ENCODE peak calls at places on chromosome 1, in five cellular contexts. One of them, this sample, is unnamed.

GRCh38 chr1:112143871-112144441 is 154.5 kb upstream of the KCND3 start:
- DNase-seq in GM12878: no peak
- DNase-seq in HCT116: no peak
- DNase-seq in HepG2: no peak
- DNase-seq in H1: no peak
- DNase-seq in this sample: no peak

GRCh38 chr1:203607169-203607873 is 19.3 kb upstream of the ATP2B4 start:
- DNase-seq in GM12878: no peak
- DNase-seq in HepG2: no peak
- DNase-seq in H1: no peak
- DNase-seq in HCT116: no peak
- DNase-seq in this sample: peak; percentile 46

GRCh38 chr1:180482425-180483275 is 19.7 kb downstream of the ACBD6 start:
- DNase-seq in HepG2: peak; percentile 51
- DNase-seq in H1: no peak
- DNase-seq in HCT116: no peak
- DNase-seq in GM12878: no peak
- DNase-seq in this sample: peak; percentile 79

GRCh38 chr1:58883037-58883887 is 99.4 kb upstream of the JUN start:
- DNase-seq in H1: no peak
- DNase-seq in GM12878: no peak
- DNase-seq in HCT116: peak; percentile 85
- DNase-seq in HepG2: peak; percentile 93
- DNase-seq in this sample: peak; percentile 41

GRCh38 chr1:70542856-70543255 is 131.8 kb downstream of the CTH start:
- DNase-seq in HepG2: no peak
- DNase-seq in H1: no peak
- DNase-seq in HCT116: no peak
- DNase-seq in GM12878: no peak
- DNase-seq in this sample: no peak

GRCh38 chr1:224262373-224263054 is 67.5 kb downstream of the NVL start:
- DNase-seq in H1: no peak
- DNase-seq in HCT116: no peak
- DNase-seq in HepG2: no peak
- DNase-seq in GM12878: no peak
- DNase-seq in this sample: peak; percentile 44

GRCh38 chr1:226404904-226405222 is 3.0 kb downstream of the PARP1 start:
- DNase-seq in HepG2: no peak
- DNase-seq in HCT116: no peak
- DNase-seq in H1: peak; percentile 66
- DNase-seq in GM12878: no peak
- DNase-seq in this sample: no peak

GRCh38 chr1:54904476-54905048 is 17.6 kb upstream of the DHCR24 start:
- DNase-seq in HepG2: no peak
- DNase-seq in GM12878: no peak
- DNase-seq in HCT116: no peak
- DNase-seq in H1: no peak
- DNase-seq in this sample: no peak

GRCh38 chr1:212062832-212063438 is 27.4 kb downstream of the DTL start:
- DNase-seq in GM12878: no peak
- DNase-seq in HCT116: peak; percentile 22
- DNase-seq in H1: no peak
- DNase-seq in HepG2: peak; percentile 47
- DNase-seq in this sample: peak; percentile 39

GRCh38 chr1:223700388-223700918 is 11.9 kb upstream of the CAPN2 start:
- DNase-seq in HepG2: no peak
- DNase-seq in H1: no peak
- DNase-seq in GM12878: no peak
- DNase-seq in HCT116: peak; percentile 38
- DNase-seq in this sample: no peak

GRCh38 chr1:10070206-10070605 is 37.4 kb downstream of the UBE4B start:
- DNase-seq in HepG2: no peak
- DNase-seq in H1: no peak
- DNase-seq in HCT116: no peak
- DNase-seq in GM12878: no peak
- DNase-seq in this sample: no peak

GRCh38 chr1:39650431-39650830 is 11.0 kb upstream of the HEYL start:
- DNase-seq in HCT116: no peak
- DNase-seq in H1: no peak
- DNase-seq in HepG2: no peak
- DNase-seq in GM12878: no peak
- DNase-seq in this sample: no peak

GRCh38 chr1:41864471-41865040 is 54.2 kb downstream of the HIVEP3 start:
- DNase-seq in H1: no peak
- DNase-seq in HCT116: no peak
- DNase-seq in GM12878: no peak
- DNase-seq in HepG2: no peak
- DNase-seq in this sample: no peak

DNA sequence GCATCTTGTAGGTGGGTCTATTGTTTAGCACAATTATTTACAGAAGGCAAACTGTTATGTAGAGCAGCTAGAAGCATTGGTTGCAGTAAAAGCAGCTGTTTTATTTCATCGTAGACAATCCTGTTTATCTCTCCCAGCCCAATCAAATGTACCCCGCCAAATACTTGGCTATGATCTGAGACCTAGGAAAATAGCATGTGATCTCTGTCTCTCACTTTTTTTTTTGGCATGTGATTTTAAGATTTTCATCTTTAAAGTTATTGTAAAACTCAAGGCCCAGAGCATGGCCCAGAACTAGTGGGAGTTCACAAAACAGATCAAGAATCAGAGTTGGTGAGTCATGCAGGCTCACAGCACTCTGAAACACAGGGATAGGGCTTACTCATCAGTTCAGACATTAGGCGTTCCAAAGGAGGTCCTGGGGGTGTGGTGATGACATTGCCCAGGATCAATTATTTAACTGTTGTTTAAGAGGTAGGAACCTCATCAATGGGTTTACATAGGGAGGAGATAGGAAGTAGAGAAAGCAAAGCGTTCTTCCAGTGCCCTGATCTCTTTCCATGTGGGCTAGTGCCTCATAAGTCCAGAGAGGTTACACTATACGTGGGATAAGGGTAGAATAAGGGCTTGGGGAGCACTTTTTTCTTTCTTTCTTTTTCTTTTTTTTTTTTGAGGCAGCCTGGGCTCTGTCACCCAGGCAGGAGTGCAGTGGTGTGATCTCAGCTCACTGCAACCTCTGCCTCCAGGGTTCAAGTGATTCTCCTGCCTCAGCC is 40.3 kb downstream of the TBX19 start:
- DNase-seq in HepG2: peak; percentile 23
- DNase-seq in GM12878: no peak
- DNase-seq in HCT116: peak; percentile 71
- DNase-seq in H1: no peak
- DNase-seq in this sample: peak; percentile 82
- TF ChIP-seq JUND in HepG2: no peak
- TF ChIP-seq JUND in GM12878: no peak
- TF ChIP-seq JUND in HCT116: peak; percentile 86
- TF ChIP-seq JUND in H1: peak; percentile 18
- TF ChIP-seq JUND in this sample: peak; percentile 96

GRCh38 chr1:185676969-185677368 is 57.2 kb upstream of the HMCN1 start:
- DNase-seq in H1: no peak
- DNase-seq in HepG2: no peak
- DNase-seq in GM12878: no peak
- DNase-seq in HCT116: no peak
- DNase-seq in this sample: no peak

GRCh38 chr1:185674201-185674600 is 60.0 kb upstream of the HMCN1 start:
- DNase-seq in H1: no peak
- DNase-seq in GM12878: no peak
- DNase-seq in HepG2: peak; percentile 92
- DNase-seq in HCT116: no peak
- DNase-seq in this sample: no peak

GRCh38 chr1:185680453-185680852 is 53.7 kb upstream of the HMCN1 start:
- DNase-seq in H1: no peak
- DNase-seq in GM12878: no peak
- DNase-seq in HepG2: no peak
- DNase-seq in HCT116: no peak
- DNase-seq in this sample: no peak

GRCh38 chr1:185681034-185681633 is 53.1 kb upstream of the HMCN1 start:
- DNase-seq in HepG2: peak; percentile 50
- DNase-seq in HCT116: peak; percentile 45
- DNase-seq in H1: no peak
- DNase-seq in GM12878: peak; percentile 21
- DNase-seq in this sample: no peak

DNA sequence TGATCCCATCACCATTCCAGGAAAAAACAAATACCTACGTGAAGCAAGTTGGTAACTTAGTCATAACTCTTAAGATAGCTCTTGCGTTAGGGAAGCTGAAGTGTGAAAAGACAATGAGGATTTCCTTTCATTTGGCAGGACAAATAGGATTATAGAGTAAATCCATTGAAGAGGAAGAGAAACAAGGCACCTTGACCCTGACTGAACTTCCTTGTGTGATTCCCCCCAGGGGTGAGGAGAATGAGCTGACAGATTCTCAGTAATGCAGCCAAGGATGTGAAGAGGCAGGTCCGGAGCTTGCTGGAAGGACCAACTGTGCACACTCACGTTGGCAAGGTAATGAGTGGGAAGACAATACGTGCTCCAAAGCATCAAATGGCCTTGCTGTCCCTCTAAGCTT is 55.0 kb upstream of the HMCN1 start:
- DNase-seq in H1: no peak
- DNase-seq in HepG2: no peak
- DNase-seq in GM12878: no peak
- DNase-seq in HCT116: no peak
- DNase-seq in this sample: no peak
- TF ChIP-seq ATF3 in H1: no peak
- TF ChIP-seq ATF3 in HepG2: no peak
- TF ChIP-seq ATF3 in GM12878: no peak
- TF ChIP-seq ATF3 in HCT116: no peak
- TF ChIP-seq ATF3 in this sample: no peak

DNA sequence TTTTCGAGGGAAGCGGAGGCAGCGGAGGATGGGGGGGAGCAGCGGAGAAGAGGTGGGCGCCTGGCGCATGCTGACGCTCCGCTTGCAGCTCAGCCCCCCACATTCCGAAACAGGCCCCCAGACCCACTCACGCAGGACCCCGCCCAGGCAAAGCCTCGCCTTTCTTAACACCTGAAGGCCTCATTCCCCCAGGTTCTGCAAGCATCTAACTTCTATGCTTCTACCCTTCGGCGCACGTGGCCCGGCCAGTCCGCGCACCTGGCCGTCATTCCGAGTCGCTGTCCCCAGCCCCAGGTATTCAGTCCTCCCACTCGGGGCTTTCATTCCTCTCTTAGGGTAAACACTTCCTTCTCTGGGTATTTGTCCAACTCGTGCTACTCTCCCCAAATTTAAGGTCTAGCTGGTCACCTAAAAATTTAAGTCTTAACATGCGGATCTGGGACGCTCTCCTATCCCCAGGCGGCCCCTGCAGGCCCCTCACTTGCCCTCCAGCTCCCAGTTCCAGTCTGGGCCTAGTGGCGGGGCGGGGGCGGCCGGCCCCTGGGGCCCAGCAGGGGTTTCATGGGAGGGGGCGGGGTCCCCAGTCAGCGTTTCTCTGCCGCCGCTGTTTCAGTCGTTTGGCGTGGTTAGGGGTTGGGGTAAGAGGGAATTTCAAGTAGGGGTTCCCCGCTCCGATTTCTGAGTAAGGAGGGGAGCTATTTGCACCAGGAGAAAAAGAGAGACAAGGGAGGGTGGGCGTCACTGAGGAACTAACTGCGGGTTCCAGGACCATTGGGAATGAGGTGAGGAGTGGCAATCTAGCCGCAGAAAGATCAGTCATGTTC is 2.7 kb upstream of the ZBTB7B start:
- DNase-seq in HCT116: no peak
- DNase-seq in GM12878: no peak
- DNase-seq in H1: peak; percentile 85
- DNase-seq in HepG2: peak; percentile 41
- DNase-seq in this sample: peak; percentile 85
- TF ChIP-seq JUND in HCT116: no peak
- TF ChIP-seq JUND in GM12878: no peak
- TF ChIP-seq JUND in H1: no peak
- TF ChIP-seq JUND in HepG2: no peak
- TF ChIP-seq JUND in this sample: peak; percentile 26

GRCh38 chr1:202587859-202588480 is 122.3 kb downstream of the SYT2 start:
- DNase-seq in H1: no peak
- DNase-seq in GM12878: no peak
- DNase-seq in HepG2: no peak
- DNase-seq in HCT116: no peak
- DNase-seq in this sample: no peak

GRCh38 chr1:202585591-202585934 is 124.7 kb downstream of the SYT2 start:
- DNase-seq in HCT116: no peak
- DNase-seq in H1: no peak
- DNase-seq in HepG2: no peak
- DNase-seq in GM12878: no peak
- DNase-seq in this sample: no peak

GRCh38 chr1:202584707-202585590 is 125.3 kb downstream of the SYT2 start:
- DNase-seq in HCT116: no peak
- DNase-seq in HepG2: no peak
- DNase-seq in H1: no peak
- DNase-seq in GM12878: no peak
- DNase-seq in this sample: peak; percentile 33

GRCh38 chr1:202588644-202589189 is 121.5 kb downstream of the SYT2 start:
- DNase-seq in HCT116: peak; percentile 34
- DNase-seq in GM12878: no peak
- DNase-seq in H1: no peak
- DNase-seq in HepG2: peak; percentile 8
- DNase-seq in this sample: no peak

GRCh38 chr1:202586018-202586821 is 124.0 kb downstream of the SYT2 start:
- DNase-seq in HepG2: peak; percentile 50
- DNase-seq in HCT116: no peak
- DNase-seq in GM12878: peak; percentile 40
- DNase-seq in H1: no peak
- DNase-seq in this sample: no peak
- TF ChIP-seq ATF3 in HepG2: no peak
- TF ChIP-seq ATF3 in HCT116: no peak
- TF ChIP-seq ATF3 in GM12878: no peak
- TF ChIP-seq ATF3 in H1: no peak
- TF ChIP-seq ATF3 in this sample: peak; percentile 77

GRCh38 chr1:232590742-232591082 is 39.2 kb downstream of the SIPA1L2 start:
- DNase-seq in HCT116: no peak
- DNase-seq in H1: no peak
- DNase-seq in GM12878: no peak
- DNase-seq in HepG2: no peak
- DNase-seq in this sample: no peak

GRCh38 chr1:232587141-232588008 is 42.6 kb downstream of the SIPA1L2 start:
- DNase-seq in GM12878: no peak
- DNase-seq in HepG2: no peak
- DNase-seq in H1: no peak
- DNase-seq in HCT116: no peak
- DNase-seq in this sample: no peak

GRCh38 chr1:232589809-232590741 is 39.9 kb downstream of the SIPA1L2 start:
- DNase-seq in H1: no peak
- DNase-seq in HCT116: no peak
- DNase-seq in GM12878: no peak
- DNase-seq in HepG2: no peak
- DNase-seq in this sample: no peak

GRCh38 chr1:232591344-232591743 is 38.6 kb downstream of the SIPA1L2 start:
- DNase-seq in H1: no peak
- DNase-seq in HCT116: no peak
- DNase-seq in GM12878: no peak
- DNase-seq in HepG2: no peak
- DNase-seq in this sample: no peak

GRCh38 chr1:232589111-232589808 is 40.7 kb downstream of the SIPA1L2 start:
- DNase-seq in GM12878: no peak
- DNase-seq in HepG2: no peak
- DNase-seq in HCT116: no peak
- DNase-seq in H1: no peak
- DNase-seq in this sample: no peak
- TF ChIP-seq JUND in GM12878: no peak
- TF ChIP-seq JUND in HepG2: no peak
- TF ChIP-seq JUND in HCT116: no peak
- TF ChIP-seq JUND in H1: no peak
- TF ChIP-seq JUND in this sample: no peak